ENCODE peak calls at places on chromosome 16, in six cellular contexts. S is IMR-90, U is neuronal stem cell, I is H9, L is trophoblast cell, G is H1. E is an unnamed sample.

GRCh38 chr16:80346160-80346632 is 194.6 kb upstream of the DYNLRB2 start:
- DNase-seq in S (no peak), U (peak; percentile 38), I (no peak), L (no peak), G (no peak), E (no peak)

GRCh38 chr16:14354561-14355351 is 275.3 kb downstream of the PARN start:
- DNase-seq in S (peak; percentile 18), U (no peak), I (no peak), L (no peak), G (no peak), E (peak; percentile 50)

GRCh38 chr16:82425661-82426060 is 201.1 kb upstream of the CDH13 start:
- DNase-seq in S (no peak), U (no peak), I (no peak), L (no peak), G (no peak), E (no peak)

GRCh38 chr16:13351651-13352217 is 450.3 kb downstream of the SHISA9 start:
- DNase-seq in S (no peak), U (no peak), I (peak; percentile 34), L (no peak), G (no peak), E (no peak)

GRCh38 chr16:13612623-13613022 is 307.3 kb upstream of the ERCC4 start:
- DNase-seq in S (no peak), U (no peak), I (no peak), L (no peak), G (no peak), E (no peak)

GRCh38 chr16:2026461-2027023 is at the start of gene NHERF2:
- DNase-seq in S (no peak), U (no peak), I (no peak), L (no peak), G (no peak), E (peak; percentile 40)

GRCh38 chr16:2385441-2385840 is 43.8 kb upstream of the CCNF start:
- DNase-seq in S (peak; percentile 27), U (no peak), I (no peak), L (peak; percentile 75), G (no peak), E (no peak)

GRCh38 chr16:11114366-11115164 is 141.4 kb downstream of the SOCS1 start:
- DNase-seq in S (no peak), U (no peak), I (no peak), L (no peak), G (no peak), E (no peak)

GRCh38 chr16:55368205-55368604 is 44.2 kb downstream of the IRX6 start:
- DNase-seq in S (no peak), U (no peak), I (no peak), L (no peak), G (no peak), E (no peak)

GRCh38 chr16:11142951-11143740 is 112.9 kb downstream of the SOCS1 start:
- DNase-seq in S (no peak), U (no peak), I (no peak), L (no peak), G (no peak), E (no peak)

GRCh38 chr16:18932243-18932997 is 6.2 kb upstream of the SMG1 start:
- DNase-seq in S (peak; percentile 43), U (peak; percentile 21), I (no peak), L (no peak), G (no peak), E (no peak)

GRCh38 chr16:10228779-10229178 is 46.6 kb upstream of the GRIN2A start:
- DNase-seq in S (no peak), U (no peak), I (no peak), L (no peak), G (no peak), E (no peak)

GRCh38 chr16:85835227-85835751 is 35.8 kb downstream of the COX4I1 start:
- DNase-seq in S (no peak), U (no peak), I (no peak), L (no peak), G (no peak), E (no peak)

GRCh38 chr16:77289331-77289809 is 90.2 kb downstream of the SYCE1L start:
- DNase-seq in S (peak; percentile 73), U (no peak), I (no peak), L (peak; percentile 90), G (no peak), E (peak; percentile 93)

GRCh38 chr16:66717112-66717675 is 20.7 kb upstream of the CMTM4 start:
- DNase-seq in S (peak; percentile 88), U (no peak), I (peak; percentile 78), L (peak; percentile 69), G (no peak), E (peak; percentile 49)

GRCh38 chr16:31505483-31505882 is 2.7 kb downstream of the RUSF1 start:
- DNase-seq in S (no peak), U (no peak), I (no peak), L (no peak), G (no peak), E (no peak)

GRCh38 chr16:87474566-87474996 is 18.2 kb downstream of the ZCCHC14 start:
- DNase-seq in S (no peak), U (no peak), I (no peak), L (no peak), G (no peak), E (no peak)

GRCh38 chr16:29877266-29877961 is 14.4 kb upstream of the CDIPT start:
- DNase-seq in S (peak; percentile 15), U (peak; percentile 85), I (peak; percentile 100), L (no peak), G (peak; percentile 99), E (peak; percentile 49)

GRCh38 chr16:63617047-63617989 is 1504.5 kb downstream of the CDH11 start:
- DNase-seq in S (no peak), U (no peak), I (peak; percentile 31), L (no peak), G (no peak), E (peak; percentile 15)

GRCh38 chr16:23145186-23145585 is 4.1 kb downstream of the USP31 start:
- DNase-seq in S (no peak), U (no peak), I (peak; percentile 46), L (no peak), G (no peak), E (no peak)

GRCh38 chr16:26993511-26993910 is 73.2 kb upstream of the C16orf82 start:
- DNase-seq in S (no peak), U (no peak), I (no peak), L (no peak), G (no peak), E (no peak)

GRCh38 chr16:49454426-49455180 is 81.0 kb downstream of the C16orf78 start:
- DNase-seq in S (no peak), U (no peak), I (peak; percentile 16), L (no peak), G (no peak), E (no peak)

GRCh38 chr16:15502041-15502725 is 67.8 kb downstream of the BMERB1 start:
- DNase-seq in S (peak; percentile 96), U (no peak), I (no peak), L (no peak), G (no peak), E (peak; percentile 97)

GRCh38 chr16:5504028-5504758 is 406.6 kb upstream of the EEF2KMT start:
- DNase-seq in S (no peak), U (no peak), I (no peak), L (no peak), G (no peak), E (no peak)

GRCh38 chr16:22191966-22192260 is 14.2 kb upstream of the EEF2K start:
- DNase-seq in S (peak; percentile 17), U (no peak), I (no peak), L (no peak), G (no peak), E (no peak)

GRCh38 chr16:86387461-86388440 is 122.6 kb upstream of the FOXF1 start:
- DNase-seq in S (peak; percentile 100), U (no peak), I (no peak), L (no peak), G (no peak), E (peak; percentile 100)

GRCh38 chr16:31094424-31095120 is at the start of gene VKORC1:
- DNase-seq in S (peak; percentile 97), U (peak; percentile 96), I (peak; percentile 98), L (peak; percentile 99), G (peak; percentile 90), E (peak; percentile 98)

GRCh38 chr16:75279277-75279676 is 27.9 kb upstream of the BCAR1 start:
- DNase-seq in S (peak; percentile 27), U (no peak), I (no peak), L (no peak), G (no peak), E (no peak)

GRCh38 chr16:30526137-30526822 is at the start of gene ZNF768:
- DNase-seq in S (no peak), U (peak; percentile 59), I (peak; percentile 83), L (no peak), G (peak; percentile 81), E (peak; percentile 49)

DNA sequence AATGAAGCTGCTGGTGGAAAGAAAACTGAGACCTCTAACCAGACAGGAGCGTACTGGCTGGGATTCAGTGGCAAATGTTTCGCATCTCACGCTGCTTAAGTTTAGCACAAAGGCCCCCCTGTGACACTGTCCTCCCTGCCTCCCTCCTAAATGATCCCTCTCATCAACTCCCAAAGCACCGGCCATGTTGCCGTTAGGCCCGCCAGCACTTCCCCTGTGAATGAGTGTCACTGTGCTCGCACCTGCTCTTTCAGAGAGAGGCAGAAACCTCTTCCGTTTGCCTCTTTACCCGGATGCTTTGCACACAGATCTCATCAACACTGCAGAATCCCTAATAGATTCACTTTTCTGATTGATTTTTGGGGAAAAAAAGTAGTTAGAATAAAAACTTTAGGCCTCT is 26.5 kb downstream of the MBTPS1 start:
- DNase-seq in S (no peak), U (no peak), I (no peak), L (no peak), G (no peak), E (no peak)
- H3K9me3 ChIP-seq in S (no peaks in the 10 kb centered on the region), U (no peaks in the 10 kb centered on the region), I (no peaks in the 10 kb centered on the region), L (peaks cover 2% of the 10 kb centered on the region), G (no peaks in the 10 kb centered on the region), E (no peaks in the 10 kb centered on the region)

GRCh38 chr16:67888311-67888710 is 3.6 kb downstream of the NRN1L start:
- DNase-seq in S (no peak), U (no peak), I (no peak), L (no peak), G (no peak), E (no peak)

GRCh38 chr16:67897231-67897630 is 4.2 kb downstream of the PSKH1 start:
- DNase-seq in S (peak; percentile 47), U (no peak), I (no peak), L (no peak), G (no peak), E (peak; percentile 55)

GRCh38 chr16:67892375-67892774 is 679 bp upstream of the PSKH1 start:
- DNase-seq in S (no peak), U (no peak), I (no peak), L (no peak), G (no peak), E (no peak)

GRCh38 chr16:67893791-67894399 is 841 bp downstream of the PSKH1 start:
- DNase-seq in S (no peak), U (no peak), I (no peak), L (no peak), G (no peak), E (no peak)

GRCh38 chr16:67892899-67893790 is at the start of gene PSKH1:
- DNase-seq in S (peak; percentile 91), U (peak; percentile 93), I (peak; percentile 98), L (peak; percentile 95), G (peak; percentile 93), E (peak; percentile 95)
- H2BK5ac ChIP-seq in S (peak within 1 kb of the TSS; percentile 74), U (peak within 1 kb of the TSS; percentile 94), I (no peak within 1 kb of the TSS), L (peak within 1 kb of the TSS; percentile 78), G (peak within 1 kb of the TSS; percentile 96), E (peak within 1 kb of the TSS; percentile 76)

GRCh38 chr16:35311475-35311874 is 1852.1 kb downstream of the TP53TG3F start:
- DNase-seq in S (no peak), U (no peak), I (no peak), L (no peak), G (no peak), E (no peak)
- H3K9me3 ChIP-seq in S (peaks cover 37% of the 10 kb centered on the region), U (no peaks in the 10 kb centered on the region), I (peaks cover 97% of the 10 kb centered on the region), L (peaks cover 61% of the 10 kb centered on the region), G (peaks cover 96% of the 10 kb centered on the region), E (no peaks in the 10 kb centered on the region)

GRCh38 chr16:72809446-72809845 is 238.5 kb downstream of the ZFHX3 start:
- DNase-seq in S (no peak), U (no peak), I (no peak), L (no peak), G (no peak), E (no peak)
- H2BK5ac ChIP-seq in S (no peak overlapping the region), U (no peak overlapping the region), I (no peak overlapping the region), L (no peak overlapping the region), G (no peak overlapping the region), E (no peak overlapping the region)